ENCODE peak calls at places on chromosome 18, in four cellular contexts. C, I, B and M are unnamed samples. For H3K9me2, the result is how much of the 10 kb centered on the place peaks cover.

GRCh38 chr18:58267493-58267892 is 223.5 kb downstream of the NEDD4L start:
- DNase-seq in I (no peak), B (no peak), C (no peak), M (no peak)

GRCh38 chr18:54608008-54608642 is 17.1 kb downstream of the DYNAP start:
- DNase-seq in B (no peak), C (no peak), I (no peak), M (peak)

GRCh38 chr18:22417496-22418188 is at the start of gene CTAGE1:
- DNase-seq in C (peak), B (no peak), I (no peak), M (no peak)

GRCh38 chr18:62938006-62938405 is 222.7 kb downstream of the PHLPP1 start:
- DNase-seq in B (no peak), C (no peak), I (no peak), M (peak)

GRCh38 chr18:12837747-12838146 is 46.3 kb downstream of the PTPN2 start:
- DNase-seq in B (no peak), C (no peak), I (no peak), M (peak)

GRCh38 chr18:79642626-79643025 is 37.0 kb upstream of the CTDP1 start:
- DNase-seq in I (no peak), C (no peak), B (no peak), M (no peak)

GRCh38 chr18:64287926-64288325 is 139.0 kb upstream of the LINC00305 start:
- DNase-seq in I (no peak), B (no peak), C (no peak), M (no peak)

GRCh38 chr18:47283476-47283875 is 32.0 kb upstream of the SKOR2 start:
- DNase-seq in I (peak), C (peak), B (no peak), M (peak)

GRCh38 chr18:35507192-35507591 is 9.4 kb upstream of the INO80C start:
- DNase-seq in C (no peak), B (peak), I (no peak), M (no peak)

GRCh38 chr18:63207154-63207790 is 112.3 kb downstream of the BCL2 start:
- DNase-seq in B (no peak), C (no peak), I (no peak), M (no peak)

GRCh38 chr18:50578651-50579050 is 18.8 kb downstream of the MAPK4 start:
- DNase-seq in I (peak), C (no peak), B (no peak), M (peak)

GRCh38 chr18:50340078-50340477 is 34.8 kb upstream of the SKA1 start:
- DNase-seq in B (no peak), I (no peak), C (peak), M (no peak)

GRCh38 chr18:27823053-27823452 is 353.9 kb downstream of the CDH2 start:
- DNase-seq in B (no peak), C (peak), I (no peak), M (no peak)

GRCh38 chr18:26479065-26479685 is 69.2 kb downstream of the KCTD1 start:
- DNase-seq in I (no peak), B (no peak), C (peak), M (no peak)

GRCh38 chr18:13680612-13681011 is 45.7 kb downstream of the FAM210A start:
- DNase-seq in C (peak), B (no peak), I (peak), M (no peak)

GRCh38 chr18:12606592-12607315 is 51.2 kb downstream of the SPIRE1 start:
- DNase-seq in I (peak), C (no peak), B (peak), M (peak)

GRCh38 chr18:73365018-73365417 is 497.2 kb upstream of the NETO1 start:
- DNase-seq in C (no peak), B (no peak), I (no peak), M (peak)

GRCh38 chr18:3529077-3529476 is 79.1 kb downstream of the TGIF1 start:
- DNase-seq in I (no peak), B (no peak), C (no peak), M (no peak)

GRCh38 chr18:3526421-3527354 is 76.7 kb downstream of the TGIF1 start:
- DNase-seq in B (no peak), I (no peak), C (peak), M (no peak)

GRCh38 chr18:3524706-3525105 is 74.7 kb downstream of the TGIF1 start:
- DNase-seq in B (no peak), I (no peak), C (no peak), M (no peak)

GRCh38 chr18:3528251-3528650 is 78.3 kb downstream of the TGIF1 start:
- DNase-seq in B (no peak), C (no peak), I (no peak), M (no peak)

GRCh38 chr18:3525870-3526420 is 76.0 kb downstream of the TGIF1 start:
- DNase-seq in C (no peak), I (no peak), B (no peak), M (no peak)
- H3K9me2 ChIP-seq in C (under half), I (under half), B (under half), M (under half)

DNA sequence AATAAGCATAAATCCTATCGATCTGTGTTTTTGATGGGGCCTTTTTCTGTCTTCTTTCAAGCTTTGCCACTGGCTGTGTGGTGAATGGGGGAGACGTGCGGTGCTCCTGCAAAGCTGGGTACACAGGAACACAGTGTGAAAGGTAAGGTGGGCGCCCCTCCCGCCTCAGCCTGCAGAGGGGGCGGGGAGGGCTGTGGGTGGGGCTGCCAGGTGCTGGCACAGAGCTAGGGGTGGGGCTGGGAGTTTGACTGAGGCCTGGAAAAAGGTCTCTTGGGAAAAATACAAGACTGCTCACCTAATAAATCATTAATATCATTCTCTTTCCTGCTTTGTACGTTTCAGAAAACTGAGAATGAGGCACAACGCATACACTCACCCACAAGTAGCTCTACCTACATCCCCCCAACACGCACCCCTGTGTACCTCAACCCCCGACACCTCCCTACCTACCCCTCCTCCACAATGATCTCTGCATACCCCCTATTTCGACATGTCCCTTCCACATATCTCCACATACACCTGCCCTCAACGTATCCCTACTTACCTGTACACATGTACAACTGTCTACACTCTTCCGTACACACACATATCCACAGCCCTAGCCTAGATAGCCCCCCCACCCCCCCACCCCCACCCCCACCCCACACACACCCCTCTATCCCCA is 129.7 kb upstream of the TTC39C start:
- DNase-seq in I (no peak), B (peak), C (peak), M (no peak)
- H2AFZ ChIP-seq in I (no peak), B (no peak), C (peak), M (no peak)

GRCh38 chr18:77024476-77024875 is 108.1 kb downstream of the MBP start:
- DNase-seq in I (no peak), C (no peak), B (no peak), M (no peak)
- H3K9me2 ChIP-seq in I (under half), C (under half), B (under half), M (under half)

GRCh38 chr18:32287249-32287648 is 97.4 kb downstream of the MEP1B start:
- DNase-seq in B (no peak), C (peak), I (no peak), M (no peak)
- H2AFZ ChIP-seq in B (no peak), C (no peak), I (no peak), M (no peak)